ENCODE peak calls at places on chromosomes 6 and 20, in six cellular contexts. H is fibroblast of lung; J is fibroblast of pulmonary artery; G is ovary; X is CD8-positive, alpha-beta T cell; N is dorsolateral prefrontal cortex. C is an unnamed sample.

GRCh38 chr20:32203556-32204484 is 3.7 kb downstream of the PLAGL2 start:
- DNase-seq in H (peak; percentile 22), J (peak; percentile 73), G (no peak), X (no peak), N (peak; percentile 43), C (no peak)

GRCh38 chr6:13012271-13012670 is 295.7 kb downstream of the PHACTR1 start:
- DNase-seq in H (no peak), J (no peak), G (no peak), X (no peak), N (no peak), C (no peak)

GRCh38 chr6:158072083-158072721 is 90.5 kb downstream of the SYNJ2 start:
- DNase-seq in H (peak; percentile 63), J (peak; percentile 84), G (peak; percentile 83), X (peak; percentile 61), N (peak; percentile 77), C (peak; percentile 89)

GRCh38 chr20:25076731-25077609 is 5.0 kb downstream of the VSX1 start:
- DNase-seq in H (peak; percentile 9), J (peak; percentile 48), G (no peak), X (no peak), N (no peak), C (no peak)

GRCh38 chr6:33585403-33586107 is 5.5 kb upstream of the BAK1 start:
- DNase-seq in H (peak; percentile 68), J (peak; percentile 79), G (peak; percentile 84), X (peak; percentile 90), N (peak; percentile 79), C (peak; percentile 83)

GRCh38 chr6:157669747-157670216 is 153.3 kb upstream of the SNX9 start:
- DNase-seq in H (peak; percentile 79), J (peak; percentile 81), G (peak; percentile 80), X (no peak), N (peak; percentile 78), C (no peak)

GRCh38 chr6:30819287-30819917 is 64.9 kb upstream of the DDR1 start:
- DNase-seq in H (peak; percentile 60), J (no peak), G (no peak), X (no peak), N (no peak), C (no peak)

GRCh38 chr6:160188773-160189172 is 67.2 kb downstream of the SLC22A1 start:
- DNase-seq in H (peak; percentile 43), J (no peak), G (no peak), X (no peak), N (no peak), C (no peak)

GRCh38 chr20:51076841-51077543 is 54.1 kb upstream of the KCNG1 start:
- DNase-seq in H (no peak), J (no peak), G (no peak), X (no peak), N (no peak), C (no peak)

GRCh38 chr20:61942526-61942925 is 123.2 kb downstream of the TAF4 start:
- DNase-seq in H (no peak), J (no peak), G (peak; percentile 16), X (no peak), N (peak; percentile 11), C (no peak)

GRCh38 chr20:61935926-61936700 is 129.6 kb downstream of the TAF4 start:
- DNase-seq in H (no peak), J (no peak), G (peak; percentile 10), X (no peak), N (peak; percentile 19), C (no peak)

GRCh38 chr6:170449835-170450753 is 103.0 kb downstream of the PSMB1 start:
- DNase-seq in H (no peak), J (no peak), G (no peak), X (no peak), N (no peak), C (no peak)

DNA sequence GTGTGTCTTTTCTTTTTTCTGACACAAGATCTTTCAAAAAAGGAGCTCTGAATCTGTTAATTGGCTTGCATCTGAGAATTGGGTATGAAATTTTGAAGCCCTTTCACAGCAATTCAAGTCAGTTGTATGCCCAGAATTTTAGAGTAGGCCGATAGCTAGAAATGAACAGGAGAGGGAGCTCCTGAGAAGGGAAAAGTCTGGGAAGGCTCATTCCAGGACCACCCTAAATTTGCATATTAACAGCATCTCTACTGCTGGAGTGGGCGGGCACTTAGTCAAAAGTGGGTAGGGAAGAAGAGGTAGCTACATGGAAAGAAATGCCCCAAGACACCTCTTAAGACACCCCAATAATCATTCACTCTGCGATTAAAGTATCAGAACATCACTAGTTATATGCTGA is 928.3 kb downstream of the TBC1D32 start:
- DNase-seq in H (no peak), J (no peak), G (no peak), X (no peak), N (no peak), C (no peak)
- TF ChIP-seq CTCF in H (no peak), J (peak; percentile 2), G (no peak), X (no peak), N (no peak), C (peak; percentile 29)

GRCh38 chr6:165864925-165865324 is 201.9 kb upstream of the PDE10A start:
- DNase-seq in H (no peak), J (no peak), G (no peak), X (no peak), N (no peak), C (no peak)
- TF ChIP-seq CTCF in H (no peak), J (no peak), G (no peak), X (no peak), N (no peak), C (no peak)

GRCh38 chr6:116113386-116113785 is 12.5 kb downstream of the COL10A1 start:
- DNase-seq in H (no peak), J (no peak), G (no peak), X (no peak), N (no peak), C (no peak)

GRCh38 chr6:116120430-116120829 is 5.5 kb downstream of the COL10A1 start:
- DNase-seq in H (no peak), J (no peak), G (no peak), X (no peak), N (no peak), C (no peak)

GRCh38 chr6:116111552-116112528 is 11.2 kb downstream of the NT5DC1 start:
- DNase-seq in H (peak; percentile 35), J (peak; percentile 65), G (no peak), X (no peak), N (no peak), C (no peak)

GRCh38 chr6:116118608-116119007 is 7.3 kb downstream of the COL10A1 start:
- DNase-seq in H (peak; percentile 67), J (no peak), G (no peak), X (no peak), N (no peak), C (no peak)

GRCh38 chr6:116115781-116116180 is 10.2 kb downstream of the COL10A1 start:
- DNase-seq in H (no peak), J (peak; percentile 23), G (no peak), X (no peak), N (no peak), C (no peak)
- TF ChIP-seq CTCF in H (no peak), J (peak; percentile 41), G (no peak), X (no peak), N (peak; percentile 55), C (peak; percentile 29)

GRCh38 chr6:44258325-44258863 is 1.1 kb upstream of the SLC35B2 start:
- DNase-seq in H (no peak), J (no peak), G (peak; percentile 41), X (no peak), N (peak; percentile 14), C (no peak)

GRCh38 chr6:44256291-44257006 is 879 bp downstream of the SLC35B2 start:
- DNase-seq in H (no peak), J (no peak), G (peak; percentile 48), X (no peak), N (peak; percentile 24), C (no peak)

GRCh38 chr6:44258921-44259320 is 1.6 kb upstream of the SLC35B2 start:
- DNase-seq in H (no peak), J (no peak), G (no peak), X (no peak), N (peak; percentile 7), C (no peak)

GRCh38 chr6:44257007-44257752 is at the start of gene SLC35B2:
- DNase-seq in H (peak; percentile 81), J (peak; percentile 73), G (peak; percentile 87), X (no peak), N (peak; percentile 89), C (peak; percentile 88)

GRCh38 chr6:44257753-44258324 is 511 bp upstream of the SLC35B2 start:
- DNase-seq in H (no peak), J (no peak), G (no peak), X (no peak), N (peak; percentile 0), C (no peak)
- TF ChIP-seq CTCF in H (peak; percentile 11), J (no peak), G (no peak), X (peak; percentile 24), N (peak; percentile 6), C (no peak)

DNA sequence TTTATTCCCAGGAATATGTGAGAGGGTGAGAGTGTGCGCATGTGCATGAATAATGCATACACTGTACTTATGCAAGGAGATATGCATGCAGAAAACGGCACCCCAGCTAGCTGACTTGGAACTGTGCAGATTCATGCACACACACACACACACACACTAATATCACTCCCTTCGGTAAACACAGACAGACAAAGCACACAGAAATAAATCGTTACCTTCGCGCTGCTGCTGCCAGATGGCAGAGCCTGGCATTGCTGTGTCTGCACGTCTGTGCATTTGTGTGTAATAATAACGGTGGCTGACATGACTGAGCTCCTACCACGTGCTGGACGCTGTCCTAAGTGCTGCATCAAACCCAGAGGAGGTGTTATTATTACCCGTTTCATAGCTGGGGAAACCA is 36.8 kb downstream of the PREX1 start:
- DNase-seq in H (peak; percentile 38), J (no peak), G (no peak), X (no peak), N (no peak), C (no peak)
- TF ChIP-seq CTCF in H (no peak), J (no peak), G (no peak), X (peak; percentile 43), N (no peak), C (no peak)

DNA sequence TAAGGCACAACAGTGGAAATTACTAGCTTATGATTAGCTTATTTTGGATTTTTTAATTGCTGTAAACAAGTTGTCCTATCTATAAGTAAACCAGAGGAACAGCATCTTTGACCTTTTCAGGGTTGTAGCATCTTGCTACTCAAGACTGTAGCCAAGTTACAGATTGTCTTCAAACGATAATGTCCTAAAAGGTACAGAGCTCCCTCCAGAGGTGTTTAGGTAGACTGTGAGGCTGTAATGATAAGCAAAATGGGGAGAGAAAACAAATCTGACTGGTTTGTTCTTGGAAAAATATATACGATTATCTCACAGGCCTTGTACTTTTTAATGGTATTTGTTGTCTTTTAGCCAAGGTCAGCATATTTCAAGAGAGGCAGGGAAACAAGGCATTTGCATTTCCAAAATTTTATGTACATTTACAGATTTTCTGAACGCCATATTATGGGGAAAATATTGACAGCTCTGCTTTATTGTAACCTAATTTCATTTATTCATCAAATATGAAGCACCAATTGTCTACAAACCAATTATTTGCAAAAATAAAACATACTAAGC is 273.4 kb downstream of the MEI4 start:
- DNase-seq in H (no peak), J (no peak), G (no peak), X (no peak), N (no peak), C (no peak)
- TF ChIP-seq CTCF in H (no peak), J (no peak), G (no peak), X (no peak), N (no peak), C (peak; percentile 52)

DNA sequence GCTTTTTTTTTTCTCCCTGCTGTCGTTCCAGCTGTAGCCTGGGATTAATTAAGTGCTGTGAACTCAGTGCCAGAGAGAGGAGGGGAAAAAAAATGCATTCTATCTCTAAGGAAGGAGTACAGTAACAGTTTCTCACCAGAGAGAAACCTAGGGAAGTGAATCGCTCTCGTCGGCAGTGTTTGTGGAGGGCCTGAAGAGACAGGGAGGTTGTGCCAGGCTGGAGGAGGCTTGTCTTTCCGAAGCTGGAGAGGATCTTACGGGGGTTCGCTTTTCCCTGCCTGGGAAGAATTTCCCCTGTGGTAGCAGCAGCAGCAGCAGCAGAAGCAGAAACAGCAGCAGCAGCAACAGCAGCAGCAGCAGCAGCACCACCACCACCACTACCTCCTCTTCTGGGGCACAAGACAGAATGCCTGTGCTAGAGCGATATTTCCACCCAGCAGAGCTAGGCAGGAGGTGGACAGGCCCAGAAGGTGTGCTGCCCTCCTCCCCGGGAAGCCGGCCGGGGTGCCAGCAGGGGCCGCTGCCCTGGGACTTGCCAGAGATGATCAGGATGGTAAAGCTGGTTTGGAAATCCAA is 186.5 kb downstream of the PDE7B start:
- DNase-seq in H (peak; percentile 65), J (peak; percentile 65), G (peak; percentile 57), X (no peak), N (peak; percentile 30), C (no peak)
- TF ChIP-seq CTCF in H (peak; percentile 48), J (peak; percentile 25), G (no peak), X (no peak), N (no peak), C (no peak)